ENCODE peak calls at places on chromosome X, in eight cellular contexts. A, G, T, Z, F, K, C and W are unnamed samples. For H3K9me3, the result is how much of the 10 kb centered on the place peaks cover.

GRCh38 chrX:32483534-32484136 is 727.7 kb downstream of the DMD start:
- DNase-seq in Z (no peak), F (no peak), G (no peak), K (peak), C (peak), T (no peak), A (no peak), W (no peak)

GRCh38 chrX:48021026-48021900 is 14.5 kb downstream of the SPACA5 start:
- DNase-seq in T (peak), C (peak), G (peak), Z (peak), A (peak), F (peak), K (peak), W (peak)

GRCh38 chrX:72121381-72121780 is 10.3 kb downstream of the RTL5 start:
- DNase-seq in Z (peak), G (peak), F (peak), T (peak), C (peak), K (no peak), A (peak), W (peak)

GRCh38 chrX:35711281-35711680 is 86.9 kb upstream of the MAGEB16 start:
- DNase-seq in K (no peak), Z (no peak), G (no peak), A (no peak), F (no peak), T (no peak), C (no peak), W (no peak)

GRCh38 chrX:108123591-108124366 is 32.2 kb downstream of the ATG4A start:
- DNase-seq in F (no peak), A (no peak), K (no peak), Z (no peak), T (no peak), C (no peak), G (no peak), W (no peak)

GRCh38 chrX:20802036-20802435 is 535.3 kb upstream of the RPS6KA3 start:
- DNase-seq in T (no peak), A (no peak), Z (no peak), G (no peak), C (peak), F (no peak), K (no peak), W (no peak)

GRCh38 chrX:110258552-110258951 is 59.3 kb downstream of the AMMECR1 start:
- DNase-seq in K (no peak), C (peak), F (no peak), Z (no peak), G (no peak), T (no peak), A (no peak), W (no peak)

GRCh38 chrX:32530802-32531403 is 680.4 kb downstream of the DMD start:
- DNase-seq in A (no peak), C (peak), Z (peak), K (peak), T (peak), F (no peak), G (peak), W (peak)

GRCh38 chrX:12480956-12481355 is 310.3 kb upstream of the PRPS2 start:
- DNase-seq in Z (no peak), A (no peak), C (no peak), T (no peak), K (no peak), G (no peak), F (no peak), W (no peak)

GRCh38 chrX:73836956-73837477 is 274.0 kb downstream of the CHIC1 start:
- DNase-seq in G (no peak), T (no peak), Z (no peak), A (no peak), C (no peak), K (no peak), F (no peak), W (no peak)

GRCh38 chrX:13051529-13052172 is 7.2 kb upstream of the FAM9C start:
- DNase-seq in Z (no peak), C (no peak), T (no peak), G (no peak), K (no peak), A (no peak), F (no peak), W (peak)

GRCh38 chrX:149079805-149080406 is 425.2 kb downstream of the IDS start:
- DNase-seq in F (no peak), K (no peak), G (no peak), T (no peak), A (no peak), Z (no peak), C (no peak), W (no peak)

GRCh38 chrX:63428348-63428747 is 77.2 kb upstream of the SPIN4 start:
- DNase-seq in C (peak), Z (no peak), T (no peak), F (no peak), K (no peak), G (no peak), A (no peak), W (no peak)

GRCh38 chrX:81120936-81121351 is 80.8 kb downstream of the HMGN5 start:
- DNase-seq in T (peak), F (no peak), C (peak), G (peak), K (peak), Z (peak), A (no peak), W (peak)

GRCh38 chrX:132023896-132024386 is 839 bp downstream of the STK26 start:
- DNase-seq in K (no peak), Z (peak), A (peak), T (no peak), F (peak), G (peak), C (peak), W (peak)

GRCh38 chrX:40278340-40279090 is 180.8 kb upstream of the BCOR start:
- DNase-seq in Z (no peak), T (no peak), A (no peak), F (peak), K (peak), G (peak), C (no peak), W (peak)

GRCh38 chrX:115949900-115950822 is 220.4 kb upstream of the AGTR2 start:
- DNase-seq in T (no peak), Z (no peak), C (peak), F (no peak), K (no peak), A (peak), G (no peak), W (peak)

GRCh38 chrX:115952417-115953092 is 218.0 kb upstream of the AGTR2 start:
- DNase-seq in Z (no peak), F (no peak), C (no peak), T (no peak), A (peak), G (no peak), K (no peak), W (no peak)

GRCh38 chrX:115946059-115946458 is 224.5 kb upstream of the AGTR2 start:
- DNase-seq in C (no peak), K (no peak), F (no peak), T (no peak), G (no peak), Z (no peak), A (no peak), W (no peak)

DNA sequence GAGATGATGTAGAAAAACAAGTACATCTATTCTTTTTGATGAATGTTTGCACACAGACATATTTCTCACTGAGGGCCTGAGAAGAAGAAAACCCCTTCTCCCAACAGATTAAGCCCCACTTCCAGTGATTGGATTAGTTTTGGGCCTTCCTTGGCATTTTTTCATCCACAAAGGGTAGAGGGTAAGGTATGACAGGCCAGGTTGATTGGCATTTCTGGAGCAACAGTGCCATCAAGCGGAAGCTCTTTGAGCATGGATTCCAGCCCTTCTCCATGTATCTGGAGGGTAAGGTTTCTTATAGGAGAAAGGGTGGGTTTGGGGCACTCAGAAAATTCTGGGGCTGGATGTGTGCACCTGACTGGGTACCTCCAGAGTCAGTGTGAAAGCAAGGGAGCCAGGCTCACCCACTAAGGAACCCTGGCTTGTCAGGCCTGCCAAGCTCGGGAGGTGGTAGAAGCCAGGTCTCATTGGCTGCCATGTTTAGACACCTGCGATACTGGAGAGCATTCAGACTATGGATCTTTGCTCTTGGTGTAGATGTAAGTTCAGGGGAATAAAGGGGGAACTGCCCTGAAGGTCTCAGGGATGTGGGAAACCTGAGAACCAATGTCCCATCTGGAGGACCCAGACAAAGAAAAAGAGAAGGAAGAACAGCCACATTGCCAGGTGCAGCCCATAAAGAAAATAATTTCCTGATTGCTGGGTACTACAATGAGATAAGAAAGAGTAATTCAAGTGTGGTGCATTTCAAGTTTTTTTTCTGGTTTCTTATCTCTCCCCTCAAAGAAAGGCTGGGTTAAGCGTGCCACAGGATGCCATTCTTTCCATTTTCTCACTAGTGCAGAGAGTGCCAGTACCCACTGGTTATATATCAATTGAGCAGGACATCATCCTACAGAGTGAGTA is 222.3 kb upstream of the AGTR2 start:
- DNase-seq in Z (peak), A (no peak), T (no peak), C (peak), F (no peak), G (peak), K (no peak), W (peak)
- H3K4me3 ChIP-seq in Z (no peak), A (no peak), T (no peak), C (no peak), F (no peak), G (no peak), K (no peak), W (no peak)

GRCh38 chrX:1062351-1062750 is 150.1 kb downstream of the CRLF2 start:
- DNase-seq in A (no peak), C (no peak), K (no peak), G (no peak), Z (no peak), F (no peak), T (no peak), W (no peak)
- H3K9me3 ChIP-seq in A (under half), C (under half), K (under half), G (under half), Z (under half), F (under half), T (under half), W (under half)

GRCh38 chrX:22541926-22542325 is 269.2 kb downstream of the CBLL2 start:
- DNase-seq in F (no peak), T (no peak), C (peak), Z (no peak), K (no peak), G (no peak), A (no peak), W (no peak)

GRCh38 chrX:22538581-22538980 is 265.9 kb downstream of the CBLL2 start:
- DNase-seq in G (no peak), K (no peak), T (no peak), C (peak), F (no peak), Z (no peak), A (no peak), W (no peak)

DNA sequence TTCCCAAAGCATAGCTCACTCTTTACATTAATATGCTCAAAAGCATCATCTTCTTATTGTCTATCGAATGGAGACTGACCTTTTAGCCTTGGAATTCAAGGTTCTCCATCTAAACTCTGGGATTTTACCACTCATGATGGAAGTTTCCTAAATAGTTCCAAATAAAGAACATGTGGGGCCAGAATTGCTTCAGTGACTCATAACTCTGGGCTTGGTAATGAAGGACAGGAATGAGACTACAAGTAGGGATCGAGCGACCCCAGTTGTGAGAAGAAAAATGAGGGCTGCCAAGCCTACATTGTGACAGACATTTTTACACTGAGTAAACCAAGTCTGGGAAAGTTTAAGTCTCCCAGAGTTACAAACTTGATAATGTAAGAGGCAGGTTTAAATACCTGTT is 269.9 kb downstream of the CBLL2 start:
- DNase-seq in G (no peak), Z (no peak), A (no peak), F (no peak), T (no peak), C (peak), K (no peak), W (no peak)
- H3K27ac ChIP-seq in G (no peak), Z (no peak), A (no peak), F (no peak), T (no peak), C (peak), K (no peak), W (no peak)

DNA sequence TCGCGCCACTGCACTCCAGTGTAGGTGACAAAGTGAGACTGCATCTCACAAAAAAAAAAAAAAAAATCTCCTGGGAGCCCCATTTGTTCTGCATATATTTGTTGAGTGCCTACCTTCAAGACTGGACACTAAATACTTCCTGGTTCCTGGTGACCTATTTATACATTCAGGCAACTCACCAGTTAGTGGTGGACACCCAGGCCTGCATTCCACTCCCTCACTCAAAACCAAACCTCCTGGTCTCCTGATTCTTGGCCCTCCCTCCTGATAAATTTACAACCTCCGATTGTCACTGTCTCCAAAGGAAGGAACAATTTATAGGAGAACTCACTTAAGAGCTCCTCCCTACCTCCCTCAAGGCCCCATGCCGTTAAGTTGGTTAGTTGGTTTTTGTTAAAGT is 3.1 kb downstream of the SYAP1 start:
- DNase-seq in A (no peak), F (no peak), C (no peak), G (no peak), K (no peak), T (no peak), Z (no peak), W (no peak)
- H3K4me3 ChIP-seq in A (no peak), F (no peak), C (no peak), G (no peak), K (no peak), T (no peak), Z (no peak), W (no peak)

DNA sequence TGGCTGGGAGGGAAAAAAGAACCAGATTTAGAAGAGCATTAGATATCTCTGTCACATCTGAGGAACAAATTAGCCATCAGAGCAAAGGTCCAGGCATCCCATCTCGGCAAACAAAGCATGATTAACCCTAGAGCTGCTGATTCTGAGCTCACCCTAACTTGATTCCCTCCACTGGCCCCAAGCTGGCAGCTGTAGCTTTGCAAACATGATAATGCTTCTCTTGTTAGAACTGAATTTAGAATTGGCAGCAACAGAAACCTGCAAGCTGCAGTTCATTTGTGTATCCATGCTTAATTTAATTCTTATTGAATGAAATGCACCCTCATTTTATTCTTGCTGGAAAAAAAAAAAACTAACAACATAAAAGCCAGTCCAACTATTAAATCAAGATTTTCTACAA is 289.2 kb downstream of the IL1RAPL1 start:
- DNase-seq in G (no peak), F (no peak), T (no peak), A (no peak), C (no peak), K (no peak), Z (no peak), W (no peak)
- H3K9me3 ChIP-seq in G (under half), F (under half), T (under half), A (under half), C (under half), K (under half), Z (under half), W (under half)

GRCh38 chrX:45903781-45904201 is 641.4 kb downstream of the ZNF674 start:
- DNase-seq in T (peak), K (no peak), A (no peak), C (peak), Z (no peak), G (no peak), F (no peak), W (no peak)
- H3K27ac ChIP-seq in T (no peak), K (no peak), A (no peak), C (no peak), Z (no peak), G (no peak), F (no peak), W (no peak)

GRCh38 chrX:150465326-150465725 is 102.2 kb downstream of the MAMLD1 start:
- DNase-seq in G (no peak), A (no peak), K (no peak), F (no peak), T (no peak), C (no peak), Z (no peak), W (no peak)

GRCh38 chrX:150460781-150461180 is 97.7 kb downstream of the MAMLD1 start:
- DNase-seq in F (no peak), G (no peak), K (no peak), C (no peak), Z (no peak), A (no peak), T (no peak), W (no peak)

GRCh38 chrX:150464001-150464400 is 100.9 kb downstream of the MAMLD1 start:
- DNase-seq in Z (no peak), T (no peak), C (no peak), F (no peak), A (no peak), G (no peak), K (no peak), W (no peak)

GRCh38 chrX:150463566-150463965 is 100.4 kb downstream of the MAMLD1 start:
- DNase-seq in F (no peak), G (no peak), Z (no peak), K (no peak), T (no peak), C (no peak), A (no peak), W (no peak)

GRCh38 chrX:150465856-150466775 is 102.3 kb upstream of the MTM1 start:
- DNase-seq in K (no peak), A (no peak), Z (no peak), F (no peak), C (no peak), G (no peak), T (no peak), W (no peak)
- H3K4me3 ChIP-seq in K (no peak), A (no peak), Z (no peak), F (no peak), C (no peak), G (no peak), T (no peak), W (no peak)

GRCh38 chrX:153513265-153513664 is 4.2 kb upstream of the ATP2B3 start:
- DNase-seq in Z (no peak), A (no peak), K (no peak), T (no peak), G (no peak), F (no peak), C (no peak), W (no peak)

GRCh38 chrX:153517421-153517820 is at the start of gene ATP2B3:
- DNase-seq in F (no peak), Z (no peak), K (no peak), C (no peak), A (no peak), G (no peak), T (no peak), W (no peak)

GRCh38 chrX:153514259-153514658 is 3.2 kb upstream of the ATP2B3 start:
- DNase-seq in Z (no peak), K (no peak), A (no peak), C (no peak), F (no peak), T (no peak), G (no peak), W (no peak)

GRCh38 chrX:153516055-153516454 is 1.4 kb upstream of the ATP2B3 start:
- DNase-seq in K (no peak), A (no peak), Z (no peak), T (no peak), C (no peak), G (no peak), F (no peak), W (no peak)

DNA sequence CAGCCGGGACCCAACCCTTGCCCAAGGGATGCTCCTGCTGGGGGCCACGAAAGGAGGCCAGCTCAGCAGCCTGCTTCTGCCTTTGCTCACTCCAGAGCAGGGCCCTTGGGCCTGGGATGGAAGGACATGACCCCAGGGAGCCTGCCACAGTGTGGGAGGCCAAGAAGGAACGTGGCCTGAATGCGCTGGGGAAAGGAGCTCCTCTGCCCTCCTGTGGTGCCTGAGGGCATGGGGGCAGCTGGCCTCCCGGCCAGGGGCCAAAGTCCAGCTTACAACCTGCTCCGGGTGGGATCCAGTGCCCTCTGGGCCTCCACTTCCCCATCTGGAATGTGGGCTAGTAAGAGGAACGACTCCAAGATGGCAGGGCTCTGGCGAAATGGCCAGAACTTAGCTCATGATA is 2.0 kb upstream of the ATP2B3 start:
- DNase-seq in G (no peak), Z (no peak), K (no peak), T (no peak), A (no peak), C (no peak), F (no peak), W (no peak)
- H3K9me3 ChIP-seq in G (under half), Z (under half), K (under half), T (under half), A (under half), C (under half), F (under half), W (under half)